ENCODE peak calls at places on chromosomes 3 and 15, in ten cellular contexts. T, Y, O, H, Q, J, N, C, F and D are unnamed samples. For H3K4me1, the result is how much of the 10 kb centered on the place peaks cover.

GRCh38 chr15:98669638-98670037 is 21.3 kb downstream of the IGF1R start:
- DNase-seq in T (no peak), Y (no peak), O (no peak), H (no peak), Q (no peak), J (no peak), N (no peak), C (no peak), F (no peak), D (no peak)

GRCh38 chr15:73930371-73930770 is 4.1 kb downstream of the LOXL1 start:
- DNase-seq in T (no peak), Y (peak), O (no peak), H (no peak), Q (no peak), J (peak), N (no peak), C (peak), F (no peak), D (no peak)

GRCh38 chr3:187678869-187679268 is 8.7 kb upstream of the SST start:
- DNase-seq in T (peak), Y (peak), O (peak), H (no peak), Q (no peak), J (no peak), N (peak), C (peak), F (peak), D (no peak)

GRCh38 chr3:57043518-57043917 is 16.9 kb upstream of the SPATA12 start:
- DNase-seq in T (no peak), Y (no peak), O (no peak), H (no peak), Q (no peak), J (peak), N (no peak), C (no peak), F (no peak), D (no peak)

GRCh38 chr3:40780341-40780800 is 255.6 kb downstream of the ZNF621 start:
- DNase-seq in T (peak), Y (peak), O (no peak), H (peak), Q (peak), J (no peak), N (peak), C (no peak), F (no peak), D (peak)

GRCh38 chr3:70108072-70108471 is 108.5 kb downstream of the SAMMSON start:
- DNase-seq in T (peak), Y (no peak), O (no peak), H (no peak), Q (no peak), J (no peak), N (no peak), C (peak), F (peak), D (no peak)

GRCh38 chr15:101438482-101439284 is 50.8 kb downstream of the PCSK6 start:
- DNase-seq in T (peak), Y (peak), O (no peak), H (no peak), Q (no peak), J (peak), N (no peak), C (no peak), F (no peak), D (no peak)

GRCh38 chr3:25557641-25558040 is 107.1 kb downstream of the TOP2B start:
- DNase-seq in T (no peak), Y (no peak), O (no peak), H (no peak), Q (no peak), J (no peak), N (no peak), C (no peak), F (no peak), D (no peak)

GRCh38 chr15:78414608-78415250 is 23.3 kb upstream of the IREB2 start:
- DNase-seq in T (no peak), Y (no peak), O (no peak), H (no peak), Q (no peak), J (no peak), N (no peak), C (no peak), F (no peak), D (no peak)

GRCh38 chr3:127750226-127751031 is 71.9 kb downstream of the MGLL start:
- DNase-seq in T (no peak), Y (no peak), O (no peak), H (no peak), Q (no peak), J (no peak), N (no peak), C (peak), F (no peak), D (no peak)

GRCh38 chr3:146679191-146679590 is 74.0 kb upstream of the PLSCR5 start:
- DNase-seq in T (no peak), Y (no peak), O (no peak), H (no peak), Q (no peak), J (no peak), N (no peak), C (no peak), F (no peak), D (no peak)

GRCh38 chr15:85019815-85020590 is 38.3 kb downstream of the PDE8A start:
- DNase-seq in T (no peak), Y (no peak), O (no peak), H (no peak), Q (no peak), J (no peak), N (no peak), C (peak), F (no peak), D (no peak)

GRCh38 chr3:61924065-61924740 is 362.8 kb downstream of the PTPRG start:
- DNase-seq in T (no peak), Y (no peak), O (no peak), H (no peak), Q (no peak), J (no peak), N (no peak), C (no peak), F (no peak), D (peak)

GRCh38 chr3:47028146-47028545 is 48.7 kb downstream of the NBEAL2 start:
- DNase-seq in T (no peak), Y (no peak), O (no peak), H (no peak), Q (no peak), J (no peak), N (no peak), C (no peak), F (no peak), D (no peak)

GRCh38 chr3:55030938-55031337 is 103.1 kb upstream of the LRTM1 start:
- DNase-seq in T (no peak), Y (no peak), O (no peak), H (no peak), Q (no peak), J (no peak), N (no peak), C (peak), F (no peak), D (no peak)

GRCh38 chr15:45268135-45268534 is 16.1 kb downstream of the SLC28A2 start:
- DNase-seq in T (peak), Y (no peak), O (no peak), H (no peak), Q (no peak), J (no peak), N (no peak), C (no peak), F (peak), D (no peak)

GRCh38 chr3:113947372-113948014 is at the start of gene ZDHHC23:
- DNase-seq in T (peak), Y (peak), O (peak), H (no peak), Q (peak), J (peak), N (peak), C (peak), F (peak), D (peak)

GRCh38 chr3:155449613-155450267 is 156.3 kb upstream of the STRIT1 start:
- DNase-seq in T (no peak), Y (no peak), O (no peak), H (no peak), Q (no peak), J (no peak), N (no peak), C (no peak), F (no peak), D (no peak)

GRCh38 chr15:66221126-66221525 is 32.4 kb downstream of the MEGF11 start:
- DNase-seq in T (no peak), Y (peak), O (no peak), H (no peak), Q (no peak), J (peak), N (no peak), C (no peak), F (no peak), D (no peak)

GRCh38 chr3:119924111-119925094 is 142.5 kb downstream of the NR1I2 start:
- DNase-seq in T (no peak), Y (no peak), O (no peak), H (no peak), Q (no peak), J (no peak), N (no peak), C (no peak), F (no peak), D (no peak)

GRCh38 chr3:130906374-130906995 is 12.6 kb downstream of the ATP2C1 start:
- DNase-seq in T (no peak), Y (no peak), O (no peak), H (no peak), Q (no peak), J (no peak), N (no peak), C (peak), F (no peak), D (no peak)

GRCh38 chr3:65484964-65485363 is 553.8 kb downstream of the MAGI1 start:
- DNase-seq in T (no peak), Y (no peak), O (no peak), H (no peak), Q (no peak), J (no peak), N (no peak), C (no peak), F (no peak), D (no peak)

GRCh38 chr15:85997618-85998017 is 82.1 kb upstream of the AGBL1 start:
- DNase-seq in T (no peak), Y (no peak), O (no peak), H (no peak), Q (no peak), J (no peak), N (no peak), C (no peak), F (no peak), D (no peak)

GRCh38 chr15:51708013-51708412 is 26.7 kb downstream of the SCG3 start:
- DNase-seq in T (no peak), Y (no peak), O (no peak), H (no peak), Q (no peak), J (no peak), N (peak), C (no peak), F (no peak), D (no peak)

GRCh38 chr3:17213102-17213501 is 328.3 kb downstream of the PLCL2 start:
- DNase-seq in T (no peak), Y (no peak), O (no peak), H (no peak), Q (no peak), J (no peak), N (no peak), C (peak), F (no peak), D (no peak)

GRCh38 chr3:11591401-11592266 is 52.1 kb downstream of the VGLL4 start:
- DNase-seq in T (peak), Y (peak), O (no peak), H (peak), Q (peak), J (no peak), N (no peak), C (peak), F (no peak), D (peak)

DNA sequence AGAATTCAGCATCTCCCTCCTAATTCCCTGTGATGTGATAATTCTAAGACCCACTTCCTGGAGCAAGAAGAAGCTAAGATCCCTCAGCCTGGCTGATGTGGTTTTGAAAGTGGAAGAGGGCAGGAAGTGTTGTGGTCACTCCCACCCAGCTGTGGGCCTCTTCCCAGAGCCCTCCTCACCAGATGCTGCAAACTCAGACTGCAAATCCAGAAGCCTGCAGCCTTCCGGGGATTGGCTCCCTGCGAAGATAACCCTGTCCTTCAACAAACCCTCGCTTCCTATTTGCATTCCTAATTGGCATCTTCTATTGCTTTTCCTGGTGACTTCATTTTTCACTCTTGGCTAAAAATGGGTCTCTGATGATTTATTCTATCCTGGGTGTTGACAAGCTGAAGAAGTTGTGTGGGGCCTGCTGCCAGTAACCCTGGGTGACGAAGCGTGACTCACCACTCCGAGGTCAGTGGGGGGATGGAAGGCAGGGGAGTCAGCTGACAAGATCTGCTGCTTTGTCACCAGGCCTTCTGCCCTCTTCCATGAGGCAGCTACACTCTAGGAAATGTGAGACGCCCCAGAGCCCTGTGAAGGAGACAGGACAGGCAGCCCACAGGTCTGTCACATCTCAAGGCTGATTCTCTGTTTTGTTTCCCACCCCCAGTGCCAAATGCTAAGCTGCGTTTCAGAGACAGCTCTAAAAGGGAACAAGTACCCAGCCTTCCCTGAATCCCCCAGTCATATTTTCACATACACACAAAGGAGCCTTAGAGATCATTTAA is 99.7 kb upstream of the LIPC start:
- DNase-seq in T (peak), Y (peak), O (peak), H (peak), Q (peak), J (peak), N (peak), C (peak), F (peak), D (peak)
- TF ChIP-seq POLR2A in T (no peak), Y (peak), O (peak), H (peak), Q (peak), J (no peak), N (peak), C (no peak), F (peak), D (no peak)

GRCh38 chr3:177098551-177098950 is 98.7 kb downstream of the TBL1XR1 start:
- DNase-seq in T (no peak), Y (no peak), O (no peak), H (no peak), Q (no peak), J (no peak), N (no peak), C (no peak), F (no peak), D (no peak)

GRCh38 chr3:177104299-177104992 is 92.8 kb downstream of the TBL1XR1 start:
- DNase-seq in T (no peak), Y (no peak), O (no peak), H (no peak), Q (no peak), J (no peak), N (no peak), C (no peak), F (no peak), D (no peak)

GRCh38 chr3:177105623-177106022 is 91.7 kb downstream of the TBL1XR1 start:
- DNase-seq in T (no peak), Y (no peak), O (no peak), H (no peak), Q (no peak), J (no peak), N (no peak), C (no peak), F (no peak), D (no peak)

GRCh38 chr3:177106184-177106583 is 91.1 kb downstream of the TBL1XR1 start:
- DNase-seq in T (no peak), Y (no peak), O (no peak), H (no peak), Q (no peak), J (no peak), N (no peak), C (no peak), F (no peak), D (no peak)

DNA sequence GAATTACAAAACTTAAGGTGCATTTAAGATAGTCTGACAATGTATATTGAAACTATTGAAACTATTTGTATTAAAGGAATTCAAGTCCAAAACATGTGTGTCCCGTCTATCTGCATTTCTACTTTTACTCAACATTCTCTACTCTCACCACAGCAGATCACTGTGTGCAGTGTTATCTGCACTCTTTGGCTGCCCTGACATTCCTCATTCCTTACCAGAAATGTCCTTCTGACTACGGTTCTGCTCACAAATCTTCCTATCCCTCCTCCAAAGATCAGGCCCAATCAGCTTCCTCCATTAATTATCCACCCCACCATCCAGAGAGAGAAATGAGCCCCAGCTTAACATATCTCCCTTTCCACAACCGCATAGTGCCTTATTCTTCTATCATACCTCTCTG is 94.8 kb downstream of the TBL1XR1 start:
- DNase-seq in T (no peak), Y (no peak), O (no peak), H (no peak), Q (no peak), J (no peak), N (no peak), C (peak), F (peak), D (no peak)
- H3K4me1 ChIP-seq in T (half or more), Y (under half), O (under half), H (under half), Q (under half), J (under half), N (under half), C (under half), F (under half), D (under half)

DNA sequence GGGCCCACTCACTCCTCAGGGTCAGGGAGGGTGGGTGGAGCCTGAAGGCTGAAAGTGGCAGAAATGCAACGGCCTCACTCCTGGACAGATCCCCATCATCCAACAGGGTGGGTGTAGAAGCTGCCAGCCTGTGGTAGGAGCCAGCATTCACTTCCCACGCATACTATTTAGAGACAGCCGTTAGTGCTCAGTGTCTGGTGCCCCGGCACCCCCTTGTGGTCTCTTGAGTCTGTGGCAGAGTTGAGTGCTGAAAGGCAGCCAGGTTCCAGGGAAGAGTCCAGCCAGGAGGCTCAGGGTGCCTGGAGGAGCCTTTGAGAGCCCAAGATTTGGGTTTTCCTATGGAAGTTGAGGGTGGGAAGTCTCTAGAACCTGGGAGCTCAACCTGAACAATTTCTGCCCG is 2.1 kb upstream of the GNAT1 start:
- DNase-seq in T (peak), Y (peak), O (peak), H (peak), Q (peak), J (no peak), N (peak), C (peak), F (peak), D (peak)
- TF ChIP-seq POLR2A in T (no peak), Y (no peak), O (no peak), H (no peak), Q (no peak), J (no peak), N (no peak), C (peak), F (no peak), D (no peak)

GRCh38 chr3:14143271-14143605 is 18.4 kb downstream of the TMEM43 start:
- DNase-seq in T (no peak), Y (no peak), O (no peak), H (no peak), Q (no peak), J (no peak), N (no peak), C (peak), F (no peak), D (no peak)
- H3K4me1 ChIP-seq in T (under half), Y (under half), O (under half), H (under half), Q (under half), J (half or more), N (under half), C (under half), F (under half), D (under half)

GRCh38 chr15:40953713-40954074 is 423 bp downstream of the CHAC1 start:
- DNase-seq in T (no peak), Y (peak), O (no peak), H (no peak), Q (no peak), J (peak), N (no peak), C (no peak), F (no peak), D (no peak)

GRCh38 chr15:40951764-40952163 is 1.5 kb upstream of the CHAC1 start:
- DNase-seq in T (no peak), Y (no peak), O (no peak), H (no peak), Q (no peak), J (no peak), N (no peak), C (no peak), F (no peak), D (no peak)

GRCh38 chr15:40955141-40955903 is 2.1 kb downstream of the CHAC1 start:
- DNase-seq in T (no peak), Y (no peak), O (no peak), H (no peak), Q (no peak), J (peak), N (no peak), C (no peak), F (no peak), D (no peak)

GRCh38 chr15:40952301-40952900 is 870 bp upstream of the CHAC1 start:
- DNase-seq in T (no peak), Y (peak), O (no peak), H (no peak), Q (no peak), J (peak), N (no peak), C (no peak), F (no peak), D (no peak)

DNA sequence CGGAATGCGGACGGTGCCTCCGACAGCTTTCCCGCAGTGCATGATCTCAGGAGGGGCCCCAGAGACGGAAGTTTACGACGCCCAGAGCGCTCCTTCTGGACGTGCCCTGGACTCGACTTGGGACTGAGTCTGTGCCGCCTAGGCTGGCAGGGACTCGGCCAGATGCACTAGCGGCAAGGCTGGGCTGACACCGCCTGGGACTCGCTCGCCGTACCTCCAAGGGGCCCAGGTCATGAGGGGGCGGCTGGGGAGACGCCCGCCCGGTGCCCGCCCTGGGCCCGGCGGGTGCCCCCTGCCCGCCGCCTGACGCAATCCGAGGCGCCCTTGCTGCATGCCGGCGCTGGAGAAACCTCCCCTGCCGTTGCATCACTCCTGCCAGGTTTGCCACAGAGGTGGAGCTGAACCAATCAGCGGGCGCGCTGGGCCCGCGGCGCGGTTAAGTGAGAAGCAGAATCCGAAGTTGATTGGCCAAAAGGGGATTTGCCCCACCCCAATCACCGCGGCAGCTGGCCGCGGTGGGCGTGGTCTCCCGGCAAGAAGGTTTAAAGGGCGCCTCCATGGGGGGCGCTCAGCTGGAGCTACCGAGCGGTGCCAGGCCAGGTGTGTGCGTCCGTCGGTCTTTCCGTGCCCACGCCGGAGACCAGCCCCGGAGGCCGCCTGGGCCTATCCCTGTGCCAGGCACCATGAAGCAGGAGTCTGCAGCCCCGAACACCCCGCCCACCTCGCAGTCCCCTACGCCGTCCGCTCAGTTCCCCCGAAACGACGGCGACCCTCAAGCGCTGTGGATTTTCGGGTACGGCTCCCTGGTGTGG is at the start of gene CHAC1:
- DNase-seq in T (peak), Y (peak), O (peak), H (peak), Q (peak), J (peak), N (peak), C (peak), F (peak), D (peak)
- TF ChIP-seq POLR2A in T (no peak), Y (no peak), O (no peak), H (peak), Q (peak), J (no peak), N (peak), C (peak), F (peak), D (no peak)

GRCh38 chr3:27844052-27844675 is 122.0 kb upstream of the EOMES start:
- DNase-seq in T (no peak), Y (no peak), O (no peak), H (no peak), Q (no peak), J (no peak), N (no peak), C (no peak), F (no peak), D (no peak)
- H3K4me1 ChIP-seq in T (under half), Y (under half), O (under half), H (under half), Q (under half), J (under half), N (under half), C (under half), F (under half), D (under half)

GRCh38 chr3:183807329-183807728 is 18.0 kb downstream of the MAP6D1 start:
- DNase-seq in T (no peak), Y (no peak), O (no peak), H (no peak), Q (no peak), J (peak), N (no peak), C (no peak), F (no peak), D (no peak)
- TF ChIP-seq POLR2A in T (no peak), Y (no peak), O (no peak), H (no peak), Q (no peak), J (no peak), N (no peak), C (no peak), F (no peak), D (no peak)